ENCODE peak calls at places on chromosome 11, in six cellular contexts. A, H, N, M, T and K are unnamed samples.

GRCh38 chr11:22711212-22711770 is 44.9 kb downstream of the GAS2 start:
- DNase-seq in A (no peak), H (no peak), N (no peak), M (no peak), T (no peak), K (no peak)

GRCh38 chr11:34223021-34223813 is 117.8 kb downstream of the NAT10 start:
- DNase-seq in A (peak; percentile 60), H (peak; percentile 74), N (no peak), M (peak; percentile 44), T (no peak), K (no peak)

GRCh38 chr11:2293396-2294339 is 8.1 kb downstream of the C11orf21 start:
- DNase-seq in A (no peak), H (no peak), N (peak; percentile 25), M (no peak), T (no peak), K (no peak)

GRCh38 chr11:74696932-74697687 is 34.1 kb downstream of the CHRDL2 start:
- DNase-seq in A (peak; percentile 87), H (peak; percentile 41), N (peak; percentile 77), M (peak; percentile 44), T (peak; percentile 17), K (no peak)

GRCh38 chr11:84089072-84090057 is 803.2 kb upstream of the CCDC90B start:
- DNase-seq in A (peak; percentile 10), H (no peak), N (no peak), M (no peak), T (no peak), K (no peak)

GRCh38 chr11:46353706-46354105 is 6.4 kb downstream of the DGKZ start:
- DNase-seq in A (no peak), H (no peak), N (no peak), M (no peak), T (no peak), K (no peak)

GRCh38 chr11:116379185-116379828 is 393.5 kb downstream of the BUD13 start:
- DNase-seq in A (peak; percentile 32), H (peak; percentile 23), N (no peak), M (no peak), T (no peak), K (no peak)

GRCh38 chr11:120375076-120375475 is 38.9 kb downstream of the ARHGEF12 start:
- DNase-seq in A (no peak), H (no peak), N (no peak), M (no peak), T (no peak), K (no peak)

GRCh38 chr11:69044111-69045013 is 4.4 kb upstream of the TPCN2 start:
- DNase-seq in A (peak; percentile 74), H (peak; percentile 72), N (peak; percentile 72), M (peak; percentile 61), T (peak; percentile 20), K (no peak)

GRCh38 chr11:110173775-110174644 is 80.8 kb downstream of the ZC3H12C start:
- DNase-seq in A (peak; percentile 57), H (peak; percentile 68), N (peak; percentile 65), M (peak; percentile 61), T (peak; percentile 40), K (peak; percentile 36)

GRCh38 chr11:33643167-33643817 is 57.3 kb downstream of the C11orf91 start:
- DNase-seq in A (no peak), H (no peak), N (no peak), M (no peak), T (no peak), K (no peak)

GRCh38 chr11:58466293-58466692 is 24.3 kb upstream of the OR5B12 start:
- DNase-seq in A (no peak), H (no peak), N (no peak), M (no peak), T (no peak), K (no peak)

GRCh38 chr11:59756496-59756840 is 1.3 kb downstream of the STX3 start:
- DNase-seq in A (no peak), H (no peak), N (no peak), M (no peak), T (no peak), K (no peak)

GRCh38 chr11:80993561-80993960 is 1552.7 kb upstream of the TENM4 start:
- DNase-seq in A (no peak), H (no peak), N (no peak), M (no peak), T (no peak), K (no peak)

GRCh38 chr11:103716363-103716762 is 320.1 kb upstream of the DDI1 start:
- DNase-seq in A (no peak), H (no peak), N (no peak), M (no peak), T (no peak), K (no peak)

GRCh38 chr11:116642902-116643301 is 129.9 kb downstream of the BUD13 start:
- DNase-seq in A (no peak), H (peak; percentile 7), N (no peak), M (no peak), T (no peak), K (no peak)

GRCh38 chr11:77374108-77374507 is 72.6 kb upstream of the GDPD4 start:
- DNase-seq in A (no peak), H (no peak), N (no peak), M (no peak), T (no peak), K (no peak)

GRCh38 chr11:9003573-9004309 is at the start of gene NRIP3:
- DNase-seq in A (peak; percentile 59), H (peak; percentile 74), N (peak; percentile 81), M (peak; percentile 41), T (peak; percentile 65), K (peak; percentile 67)

GRCh38 chr11:58075781-58076180 is 45.0 kb downstream of the OR6Q1 start:
- DNase-seq in A (no peak), H (no peak), N (no peak), M (no peak), T (no peak), K (no peak)

GRCh38 chr11:62169935-62170334 is 20.1 kb upstream of the SCGB1D1 start:
- DNase-seq in A (no peak), H (no peak), N (no peak), M (no peak), T (no peak), K (no peak)

GRCh38 chr11:132022718-132023117 is 652.3 kb downstream of the NTM start:
- DNase-seq in A (no peak), H (no peak), N (no peak), M (no peak), T (no peak), K (no peak)

GRCh38 chr11:130522284-130522961 is 74.0 kb downstream of the ADAMTS15 start:
- DNase-seq in A (peak; percentile 94), H (peak; percentile 70), N (peak; percentile 93), M (peak; percentile 90), T (peak; percentile 32), K (no peak)

GRCh38 chr11:88799749-88800500 is 265.9 kb downstream of the GRM5 start:
- DNase-seq in A (no peak), H (no peak), N (no peak), M (no peak), T (no peak), K (no peak)

GRCh38 chr11:96470521-96470920 is 80.7 kb downstream of the JRKL start:
- DNase-seq in A (no peak), H (no peak), N (no peak), M (no peak), T (no peak), K (no peak)

DNA sequence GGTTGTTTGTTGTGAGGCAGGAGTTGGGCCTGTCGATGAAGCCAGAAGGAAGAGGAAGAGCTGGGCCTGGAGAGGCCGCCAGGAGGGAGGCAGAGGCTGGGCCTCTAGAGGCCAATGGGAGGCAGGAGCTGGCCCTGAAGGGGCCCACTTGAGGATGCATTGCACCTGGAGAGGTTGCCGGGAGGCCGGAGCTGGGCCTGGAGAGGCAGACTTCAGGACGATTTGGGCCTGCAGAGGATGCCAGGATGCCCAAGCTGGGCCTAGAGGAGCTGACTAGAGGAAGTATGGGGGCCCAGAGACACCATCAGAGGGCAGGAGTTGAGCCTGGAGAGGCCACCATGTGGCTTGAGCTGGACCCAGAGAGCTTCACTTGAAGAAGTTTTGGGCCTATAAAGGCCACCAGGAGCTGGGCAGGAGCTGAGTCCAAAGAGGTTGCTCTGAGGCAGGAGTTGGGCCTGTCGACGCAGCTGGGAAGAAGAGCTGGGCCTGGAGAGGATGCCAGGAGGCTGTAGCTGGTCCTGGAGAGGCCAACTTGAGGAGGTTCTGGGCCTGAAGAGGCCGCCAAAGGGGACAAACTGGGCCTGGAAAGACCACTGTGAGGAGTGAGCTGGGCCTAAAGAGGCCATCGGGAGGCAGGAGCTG is 39.0 kb downstream of the OR4C45 start:
- DNase-seq in A (no peak), H (no peak), N (no peak), M (no peak), T (no peak), K (no peak)
- H3K9me3 ChIP-seq in A (peaks cover 7% of the 10 kb centered on the region), H (no peaks in the 10 kb centered on the region), N (peaks cover 56% of the 10 kb centered on the region), M (peaks cover 44% of the 10 kb centered on the region), T (peaks cover 31% of the 10 kb centered on the region), K (no peaks in the 10 kb centered on the region)

DNA sequence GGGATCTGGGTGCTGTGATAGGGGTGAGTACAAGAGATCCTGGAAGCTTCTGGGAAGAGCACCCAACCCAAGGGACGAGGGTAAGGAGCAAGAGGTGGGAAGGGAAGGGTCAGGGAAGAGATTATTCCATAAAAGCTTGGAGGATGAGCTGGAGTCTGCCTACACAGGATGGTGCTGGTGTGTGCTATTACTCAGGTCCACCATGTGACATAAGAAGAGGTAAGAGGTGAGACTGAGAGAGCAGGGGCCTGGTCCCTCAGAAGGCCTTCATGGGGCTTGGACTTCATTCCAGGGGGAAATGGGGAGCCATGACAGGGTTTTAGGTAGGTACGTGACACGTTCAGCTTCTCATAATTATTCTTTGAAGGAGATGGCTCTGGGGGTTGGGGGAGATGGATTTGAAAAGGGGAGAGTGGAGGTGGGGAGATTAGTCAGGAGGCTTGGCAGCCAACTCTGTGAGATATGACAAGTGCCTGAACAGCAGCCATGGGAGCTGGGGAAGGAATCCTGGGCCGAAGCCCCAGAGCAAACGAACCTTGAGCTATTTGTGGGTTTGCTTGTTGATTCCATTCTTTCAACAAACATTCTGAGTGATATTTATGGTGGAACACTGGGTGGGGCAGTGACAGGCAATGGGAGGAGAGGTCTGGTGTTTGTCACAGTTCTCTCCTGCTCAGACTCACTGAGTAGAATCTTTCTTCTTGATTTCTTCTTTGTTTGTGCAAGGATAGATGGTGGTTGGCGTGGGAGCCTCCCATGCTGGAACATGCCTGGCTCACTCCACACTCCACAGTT is 11.2 kb upstream of the NCAM1 start:
- DNase-seq in A (peak; percentile 53), H (no peak), N (no peak), M (no peak), T (no peak), K (no peak)
- H3K27ac ChIP-seq in A (peak overlapping the region; percentile 62), H (no peak overlapping the region), N (peak overlapping the region; percentile 36), M (no peak overlapping the region), T (no peak overlapping the region), K (no peak overlapping the region)

GRCh38 chr11:118170231-118170630 is 6.2 kb downstream of the SCN2B start:
- DNase-seq in A (no peak), H (no peak), N (no peak), M (no peak), T (no peak), K (no peak)
- TF ChIP-seq CTCF in A (no peak), H (no peak), N (no peak), M (no peak), T (no peak), K (no peak)

DNA sequence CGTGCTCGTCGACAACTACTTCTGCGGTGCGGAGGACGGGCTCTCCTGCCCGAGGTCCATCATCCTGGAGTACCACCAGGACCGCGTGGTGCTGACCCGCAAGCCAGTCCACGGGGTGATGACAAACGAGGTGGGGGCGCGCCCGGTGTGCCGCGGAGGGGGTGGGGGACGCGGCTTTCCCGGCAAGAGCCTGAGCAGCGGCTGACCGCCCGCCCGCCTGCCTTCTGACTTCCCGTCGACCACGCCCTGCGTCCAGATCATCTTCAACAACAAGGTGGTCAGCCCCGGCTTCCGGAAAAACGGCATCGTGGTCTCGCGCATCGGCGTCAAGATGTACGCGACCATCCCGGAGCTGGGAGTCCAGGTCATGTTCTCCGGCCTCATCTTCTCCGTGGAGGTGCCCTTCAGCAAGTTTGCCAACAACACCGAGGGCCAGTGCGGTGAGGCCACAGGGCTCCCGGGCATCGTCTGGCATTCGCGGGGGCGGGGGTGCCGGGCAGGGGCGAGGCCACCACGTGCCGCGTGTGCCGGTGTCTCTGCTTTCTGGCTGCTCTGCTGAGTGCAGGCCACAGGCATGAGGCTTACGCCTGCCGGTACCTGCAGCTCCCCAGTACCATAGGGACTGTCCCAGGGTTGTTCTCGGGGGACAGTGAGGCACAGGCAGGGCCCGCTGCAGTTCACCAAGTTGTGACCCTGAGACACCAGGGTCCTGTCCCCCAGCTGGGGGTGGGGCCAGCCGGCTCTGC is 28.5 kb upstream of the MUC5B start:
- DNase-seq in A (no peak), H (no peak), N (peak; percentile 25), M (no peak), T (no peak), K (no peak)
- H3K9me3 ChIP-seq in A (no peaks in the 10 kb centered on the region), H (no peaks in the 10 kb centered on the region), N (no peaks in the 10 kb centered on the region), M (no peaks in the 10 kb centered on the region), T (no peaks in the 10 kb centered on the region), K (no peaks in the 10 kb centered on the region)